ENCODE peak calls at places on chromosomes 1 and 21, in five cellular contexts. C, K, M, S and P are unnamed samples.

GRCh38 chr1:1425426-1425752 is 4.3 kb upstream of the ANKRD65 start:
- DNase-seq in C (no peak), K (no peak), M (no peak), S (no peak), P (no peak)

GRCh38 chr1:31788825-31789256 is 24.7 kb upstream of the ADGRB2 start:
- DNase-seq in C (peak), K (no peak), M (peak), S (no peak), P (peak)

GRCh38 chr21:16468191-16468590 is 738.4 kb downstream of the USP25 start:
- DNase-seq in C (no peak), K (no peak), M (peak), S (no peak), P (no peak)

GRCh38 chr21:34073749-34074282 is 438 bp downstream of the MRPS6 start:
- DNase-seq in C (no peak), K (no peak), M (no peak), S (no peak), P (no peak)

GRCh38 chr1:187018291-187018690 is 189.5 kb downstream of the PLA2G4A start:
- DNase-seq in C (no peak), K (no peak), M (no peak), S (no peak), P (no peak)

GRCh38 chr1:2913091-2913490 is 108.2 kb upstream of the ACTRT2 start:
- DNase-seq in C (no peak), K (no peak), M (no peak), S (no peak), P (no peak)

GRCh38 chr1:154812911-154813816 is 56.9 kb downstream of the KCNN3 start:
- DNase-seq in C (peak), K (peak), M (peak), S (no peak), P (peak)

GRCh38 chr1:153607381-153607780 is 5.6 kb downstream of the S100A16 start:
- DNase-seq in C (no peak), K (no peak), M (no peak), S (no peak), P (no peak)

GRCh38 chr1:22349302-22350043 is 102.2 kb upstream of the ZBTB40 start:
- DNase-seq in C (no peak), K (no peak), M (no peak), S (no peak), P (no peak)

GRCh38 chr1:63004868-63005267 is 220.9 kb downstream of the ATG4C start:
- DNase-seq in C (no peak), K (peak), M (no peak), S (no peak), P (no peak)

GRCh38 chr21:45295576-45296365 is 8.1 kb upstream of the POFUT2 start:
- DNase-seq in C (no peak), K (no peak), M (peak), S (no peak), P (peak)

GRCh38 chr1:21334214-21335087 is 44.2 kb upstream of the ECE1 start:
- DNase-seq in C (no peak), K (peak), M (peak), S (no peak), P (peak)

GRCh38 chr1:25081496-25081895 is 150.8 kb downstream of the SYF2 start:
- DNase-seq in C (no peak), K (no peak), M (no peak), S (no peak), P (no peak)

GRCh38 chr1:212229654-212230053 is 55.6 kb upstream of the PPP2R5A start:
- DNase-seq in C (no peak), K (no peak), M (peak), S (no peak), P (peak)

GRCh38 chr21:45253180-45253579 is 34.5 kb downstream of the POFUT2 start:
- DNase-seq in C (no peak), K (peak), M (peak), S (no peak), P (peak)

GRCh38 chr1:206050655-206051235 is 2.2 kb upstream of the RHEX start:
- DNase-seq in C (no peak), K (no peak), M (peak), S (no peak), P (no peak)

GRCh38 chr1:196598902-196599301 is 9.3 kb downstream of the KCNT2 start:
- DNase-seq in C (no peak), K (no peak), M (no peak), S (no peak), P (no peak)

DNA sequence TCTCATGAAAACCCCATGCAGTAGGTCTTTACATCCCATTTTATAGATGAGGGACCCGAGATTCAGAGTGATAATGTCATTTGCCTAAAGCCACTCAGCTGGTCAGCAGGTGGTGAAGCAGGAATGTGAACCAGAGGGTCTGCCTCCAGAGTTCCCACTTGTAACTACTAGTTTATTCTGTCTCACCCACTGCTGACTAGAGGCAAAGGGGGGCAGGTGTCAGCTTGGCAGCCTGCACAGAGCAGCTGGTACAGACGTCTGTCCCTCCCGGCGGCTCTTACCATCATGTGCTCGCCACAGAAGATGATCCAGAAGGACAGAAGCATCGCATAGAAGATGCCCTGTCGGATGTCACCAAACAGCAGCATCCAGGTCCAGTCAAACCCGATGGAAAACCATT is 82.4 kb downstream of the WLS start:
- DNase-seq in C (no peak), K (no peak), M (no peak), S (no peak), P (no peak)
- H4K91ac ChIP-seq in C (no peak), K (no peak), M (no peak), S (no peak), P (no peak)

DNA sequence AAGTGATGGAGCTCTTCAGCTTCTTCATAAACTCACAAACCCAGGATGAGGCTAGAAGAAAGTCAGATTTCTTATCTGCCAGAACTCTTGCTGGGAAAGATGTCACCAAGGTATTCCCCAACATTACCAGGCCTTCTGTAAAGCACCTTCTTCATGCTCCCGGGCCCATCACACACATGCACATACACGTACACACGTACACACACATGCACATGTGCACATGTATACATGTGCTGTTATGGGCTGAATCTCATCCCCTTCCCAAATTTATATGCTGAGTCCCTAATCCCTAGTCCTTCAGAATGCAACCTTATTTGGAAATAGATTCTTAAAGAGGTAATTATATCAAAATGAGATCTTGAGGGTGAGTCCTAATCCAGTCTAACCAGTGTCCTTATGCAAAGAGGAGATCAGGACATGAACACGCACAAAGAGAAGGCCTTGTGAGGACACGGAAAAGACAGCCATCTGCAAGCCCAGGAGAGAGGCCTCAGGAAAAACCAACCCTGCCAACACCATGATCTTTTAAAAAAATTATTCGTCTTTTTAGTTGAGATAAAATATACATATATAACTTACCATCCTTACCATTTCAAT is 76.4 kb upstream of the LYST start:
- DNase-seq in C (no peak), K (no peak), M (no peak), S (no peak), P (no peak)
- H4K91ac ChIP-seq in C (no peak), K (no peak), M (peak), S (no peak), P (no peak)

GRCh38 chr21:14866859-14867560 is 197.8 kb downstream of the NRIP1 start:
- DNase-seq in C (no peak), K (no peak), M (no peak), S (no peak), P (no peak)
- H4K91ac ChIP-seq in C (no peak), K (no peak), M (no peak), S (no peak), P (no peak)

DNA sequence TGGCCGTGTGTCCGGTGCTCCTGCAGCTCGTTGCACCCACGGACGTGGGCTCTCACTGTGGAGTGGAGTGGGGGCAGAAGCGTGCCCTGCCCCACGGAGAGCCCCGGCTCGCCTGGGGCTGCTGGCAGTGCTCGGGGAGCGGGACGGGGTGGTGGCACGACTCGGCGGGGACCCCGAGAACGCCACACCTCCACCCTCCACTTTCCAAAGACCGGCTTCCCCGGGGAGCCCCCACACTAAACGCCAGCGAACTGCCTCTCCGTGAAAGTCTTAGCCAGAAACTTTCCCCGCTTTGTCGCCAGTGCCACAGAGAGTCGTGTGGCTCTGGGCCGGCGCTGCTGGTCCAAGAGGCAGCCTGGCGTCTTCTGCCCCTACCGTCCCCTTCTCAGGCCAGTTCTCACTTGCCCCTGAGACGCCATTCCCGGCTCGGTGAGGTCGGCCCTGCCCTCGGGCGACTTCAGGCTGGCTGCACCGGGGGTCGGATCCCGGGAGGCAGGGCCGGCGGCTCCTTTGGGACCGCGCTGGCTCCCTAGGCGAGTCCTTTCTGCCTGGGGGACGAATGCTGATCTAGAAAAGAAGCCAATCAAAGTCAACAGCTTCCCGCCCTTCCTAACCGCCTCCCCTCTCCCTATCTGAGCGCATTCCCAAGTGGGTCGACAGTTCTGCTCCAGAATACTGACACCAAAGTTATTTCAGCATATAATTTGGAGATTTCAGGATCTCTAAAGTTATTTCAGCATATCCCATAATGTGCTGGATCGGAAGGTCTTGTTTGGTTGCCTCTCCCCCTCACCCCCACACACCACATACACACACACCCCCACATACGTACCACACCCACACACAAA is 2.6 kb upstream of the SAMD13 start:
- DNase-seq in C (no peak), K (peak), M (no peak), S (no peak), P (peak)
- H4K91ac ChIP-seq in C (no peak), K (no peak), M (peak), S (peak), P (peak)

GRCh38 chr1:9490605-9491339 is 48.5 kb upstream of the SLC25A33 start:
- DNase-seq in C (peak), K (peak), M (peak), S (peak), P (peak)
- H4K91ac ChIP-seq in C (no peak), K (no peak), M (no peak), S (no peak), P (no peak)